ENCODE peak calls at places on chromosomes 1 and 21, in seven cellular contexts. X is heart right ventricle, E is lower leg skin, F is cardiac muscle cell, J is hepatocyte, W is dorsolateral prefrontal cortex, T is AG09309. Z is an unnamed sample.

GRCh38 chr1:184851822-184852746 is 97.4 kb upstream of the EDEM3 start:
- DNase-seq in X (no peak), E (no peak), F (no peak), J (no peak), W (no peak), T (no peak), Z (no peak)

GRCh38 chr1:175663991-175664390 is 79.4 kb downstream of the TNR start:
- DNase-seq in X (no peak), E (no peak), F (no peak), J (no peak), W (no peak), T (no peak), Z (no peak)

GRCh38 chr1:17207966-17208418 is 3.1 kb downstream of the PADI1 start:
- DNase-seq in X (no peak), E (no peak), F (no peak), J (no peak), W (no peak), T (no peak), Z (peak; percentile 52)

GRCh38 chr1:202117898-202118371 is 4.8 kb upstream of the GPR37L1 start:
- DNase-seq in X (no peak), E (no peak), F (no peak), J (no peak), W (no peak), T (no peak), Z (no peak)

GRCh38 chr1:4729108-4729506 is 74.7 kb downstream of the AJAP1 start:
- DNase-seq in X (no peak), E (no peak), F (no peak), J (no peak), W (no peak), T (no peak), Z (no peak)

GRCh38 chr1:117537291-117537920 is 68.4 kb upstream of the TENT5C start:
- DNase-seq in X (no peak), E (peak; percentile 21), F (peak; percentile 20), J (peak; percentile 74), W (no peak), T (no peak), Z (no peak)

GRCh38 chr1:236141447-236142357 is 637 bp upstream of the GPR137B start:
- DNase-seq in X (no peak), E (no peak), F (peak; percentile 52), J (peak; percentile 63), W (no peak), T (peak; percentile 40), Z (peak; percentile 81)

GRCh38 chr1:242178924-242179708 is 180.2 kb upstream of the MAP1LC3C start:
- DNase-seq in X (no peak), E (no peak), F (no peak), J (no peak), W (peak; percentile 40), T (no peak), Z (no peak)

GRCh38 chr21:41482321-41482720 is 25.6 kb downstream of the TMPRSS2 start:
- DNase-seq in X (no peak), E (no peak), F (no peak), J (no peak), W (no peak), T (no peak), Z (no peak)

GRCh38 chr21:27590271-27590670 is 623.4 kb upstream of the ADAMTS5 start:
- DNase-seq in X (peak; percentile 36), E (no peak), F (no peak), J (no peak), W (no peak), T (peak; percentile 84), Z (peak; percentile 82)

GRCh38 chr1:55150880-55151582 is 64.1 kb downstream of the USP24 start:
- DNase-seq in X (no peak), E (no peak), F (no peak), J (no peak), W (no peak), T (no peak), Z (no peak)

GRCh38 chr1:179083031-179083345 is 1.1 kb downstream of the TOR3A start:
- DNase-seq in X (no peak), E (no peak), F (no peak), J (no peak), W (no peak), T (no peak), Z (no peak)

GRCh38 chr1:41754540-41754939 is 164.2 kb downstream of the HIVEP3 start:
- DNase-seq in X (no peak), E (no peak), F (no peak), J (no peak), W (no peak), T (no peak), Z (no peak)

GRCh38 chr1:3441449-3441848 is 13.0 kb upstream of the ARHGEF16 start:
- DNase-seq in X (no peak), E (no peak), F (no peak), J (no peak), W (peak; percentile 52), T (no peak), Z (no peak)

GRCh38 chr1:70436617-70437236 is 25.7 kb downstream of the CTH start:
- DNase-seq in X (peak; percentile 8), E (no peak), F (no peak), J (no peak), W (no peak), T (peak; percentile 7), Z (peak; percentile 79)

GRCh38 chr1:164728719-164729118 is 169.7 kb downstream of the PBX1 start:
- DNase-seq in X (no peak), E (no peak), F (no peak), J (no peak), W (no peak), T (peak; percentile 62), Z (no peak)

GRCh38 chr1:2104621-2105427 is 54.6 kb downstream of the PRKCZ start:
- DNase-seq in X (no peak), E (no peak), F (peak; percentile 57), J (peak; percentile 78), W (no peak), T (no peak), Z (no peak)
- TF ChIP-seq CTCF in X (no peak), E (no peak), F (peak; percentile 6), J (no peak), W (no peak), T (no peak), Z (no peak)

GRCh38 chr1:19390901-19391595 is 78.9 kb downstream of the SLC66A1 start:
- DNase-seq in X (peak; percentile 73), E (peak; percentile 69), F (peak; percentile 32), J (peak; percentile 64), W (peak; percentile 57), T (peak; percentile 78), Z (peak; percentile 93)
- H3K4me3 ChIP-seq in X (peak overlapping the region; percentile 26), E (no peak overlapping the region), F (no peak overlapping the region), J (no peak overlapping the region), W (peak overlapping the region; percentile 21), T (peak overlapping the region; percentile 17), Z (peak overlapping the region; percentile 36)

GRCh38 chr1:63922848-63923247 is 149.0 kb downstream of the ROR1 start:
- DNase-seq in X (peak; percentile 72), E (no peak), F (peak; percentile 53), J (no peak), W (no peak), T (no peak), Z (no peak)

GRCh38 chr1:63918395-63918945 is 144.7 kb downstream of the ROR1 start:
- DNase-seq in X (no peak), E (no peak), F (no peak), J (no peak), W (no peak), T (no peak), Z (no peak)

GRCh38 chr1:63917571-63918394 is 144.0 kb downstream of the ROR1 start:
- DNase-seq in X (no peak), E (no peak), F (no peak), J (no peak), W (no peak), T (no peak), Z (no peak)

GRCh38 chr1:63921357-63921756 is 147.5 kb downstream of the ROR1 start:
- DNase-seq in X (no peak), E (no peak), F (no peak), J (no peak), W (no peak), T (no peak), Z (no peak)

DNA sequence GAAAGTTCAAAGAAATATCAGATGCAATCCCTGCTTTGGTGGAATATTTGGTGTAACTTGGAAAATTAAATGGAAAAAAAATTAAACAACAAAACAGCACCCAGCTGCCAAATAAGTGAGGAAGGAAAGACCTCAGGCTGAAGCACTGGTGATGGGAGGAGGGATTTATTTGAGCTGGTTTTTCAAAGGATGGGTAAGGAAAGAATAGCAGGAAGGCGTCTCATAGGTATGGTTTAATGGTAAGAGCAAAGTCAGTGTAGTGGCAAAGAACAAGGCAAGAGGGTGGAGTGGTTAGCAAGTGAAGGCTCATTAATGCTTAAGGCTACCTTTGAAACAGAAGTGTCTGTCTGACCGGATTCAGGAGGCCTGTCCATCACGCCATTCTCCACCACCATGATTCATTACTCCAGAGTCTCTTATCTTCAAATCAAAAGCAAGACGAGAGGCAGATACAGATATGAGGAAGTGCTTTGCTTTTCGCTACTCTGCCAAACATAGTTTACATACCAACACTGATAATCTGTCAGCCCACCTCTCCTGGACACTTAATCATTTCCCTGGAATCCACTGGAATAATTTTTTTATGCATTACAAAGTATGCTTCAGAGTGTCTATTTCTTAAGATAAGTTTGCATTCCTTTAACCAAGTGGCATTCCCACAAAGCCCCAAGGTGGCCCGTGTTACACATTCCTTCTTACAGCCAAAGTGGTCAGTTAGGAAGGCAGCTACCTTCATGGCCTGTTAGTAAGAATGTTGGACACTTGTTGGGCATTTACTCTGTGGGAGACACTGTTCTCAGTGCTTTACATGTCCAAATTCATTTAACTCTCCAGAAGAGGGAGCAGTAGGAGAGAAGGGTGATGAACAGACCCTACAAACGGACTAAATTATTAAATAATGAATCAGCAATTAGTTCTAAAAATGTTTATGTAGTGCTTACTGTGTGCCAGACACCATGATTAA is 146.6 kb downstream of the ROR1 start:
- DNase-seq in X (no peak), E (no peak), F (peak; percentile 78), J (peak; percentile 53), W (no peak), T (peak; percentile 95), Z (peak; percentile 82)
- TF ChIP-seq CTCF in X (peak; percentile 39), E (no peak), F (peak; percentile 54), J (peak; percentile 36), W (no peak), T (peak; percentile 57), Z (peak; percentile 48)

GRCh38 chr1:109691762-109692161 is 4.1 kb downstream of the GSTM1 start:
- DNase-seq in X (peak; percentile 17), E (no peak), F (no peak), J (no peak), W (no peak), T (no peak), Z (no peak)

GRCh38 chr1:109687641-109688499 is at the start of gene GSTM1:
- DNase-seq in X (peak; percentile 82), E (no peak), F (peak; percentile 38), J (peak; percentile 79), W (no peak), T (peak; percentile 21), Z (peak; percentile 87)

DNA sequence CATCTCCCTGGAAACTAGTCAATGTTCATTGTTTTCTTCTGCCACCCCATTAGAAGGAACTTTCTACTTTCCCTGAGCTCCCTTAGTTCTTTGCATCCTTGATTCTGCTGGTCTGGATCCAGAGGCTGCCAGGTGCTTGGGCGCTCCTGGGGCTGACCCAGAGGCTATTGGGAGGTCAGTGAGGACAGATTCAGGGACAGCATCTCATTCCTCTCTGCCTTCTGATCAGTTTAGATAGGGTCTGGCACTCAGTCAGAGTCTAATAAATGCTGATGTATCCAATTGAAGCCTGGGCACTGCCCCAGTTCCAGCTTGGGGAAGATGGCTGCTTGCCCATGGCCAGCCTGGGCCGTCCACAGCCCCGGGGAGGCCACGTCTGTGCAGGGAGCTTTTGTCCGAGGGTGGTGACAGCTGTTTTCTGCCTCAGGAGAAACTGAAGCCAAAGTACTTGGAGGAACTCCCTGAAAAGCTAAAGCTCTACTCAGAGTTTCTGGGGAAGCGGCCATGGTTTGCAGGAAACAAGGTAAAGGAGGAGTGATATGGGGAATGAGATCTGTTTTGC is 2.3 kb downstream of the GSTM1 start:
- DNase-seq in X (no peak), E (no peak), F (no peak), J (no peak), W (no peak), T (no peak), Z (no peak)
- H3K4me3 ChIP-seq in X (no peak overlapping the region), E (no peak overlapping the region), F (no peak overlapping the region), J (no peak overlapping the region), W (no peak overlapping the region), T (no peak overlapping the region), Z (no peak overlapping the region)

Z was measured in foreskin fibroblast.